ENCODE peak calls at places on chromosomes 4 and X, in ten cellular contexts. R is upper lobe of right lung, F is heart left ventricle, V is Calu3, G is mammary epithelial cell, I is endothelial cell of umbilical vein, O is tibial artery, Y is H9, N is nephron progenitor cell, E is left lung. U is an unnamed sample.

GRCh38 chr4:143700420-143701352 is at the start of gene FREM3:
- DNase-seq in R (peak), F (no peak), V (peak), G (peak), I (no peak), O (no peak), Y (peak), N (peak), E (no peak), U (peak)

GRCh38 chr4:74133786-74134499 is 24.0 kb upstream of the MTHFD2L start:
- DNase-seq in R (peak), F (peak), V (peak), G (peak), I (peak), O (peak), Y (peak), N (peak), E (peak), U (peak)

GRCh38 chrX:119880552-119881437 is 9.2 kb downstream of the NDUFA1 start:
- DNase-seq in R (no peak), F (no peak), V (peak), G (peak), I (peak), O (no peak), Y (peak), N (peak), E (no peak), U (peak)

GRCh38 chr4:74873545-74874295 is 59.2 kb upstream of the PARM1 start:
- DNase-seq in R (no peak), F (no peak), V (no peak), G (no peak), I (no peak), O (no peak), Y (no peak), N (no peak), E (no peak), U (no peak)

GRCh38 chr4:83830138-83830537 is 294.2 kb downstream of the GPAT3 start:
- DNase-seq in R (no peak), F (peak), V (no peak), G (no peak), I (peak), O (no peak), Y (no peak), N (no peak), E (no peak), U (no peak)

GRCh38 chrX:104565791-104566687 is at the start of gene IL1RAPL2:
- DNase-seq in R (peak), F (no peak), V (peak), G (peak), I (no peak), O (no peak), Y (peak), N (peak), E (no peak), U (peak)

GRCh38 chrX:111164728-111165127 is 68.7 kb downstream of the PAK3 start:
- DNase-seq in R (no peak), F (no peak), V (no peak), G (no peak), I (no peak), O (no peak), Y (no peak), N (no peak), E (no peak), U (no peak)

GRCh38 chr4:3430524-3430923 is 11.2 kb upstream of the HGFAC start:
- DNase-seq in R (no peak), F (no peak), V (no peak), G (no peak), I (no peak), O (no peak), Y (no peak), N (no peak), E (no peak), U (no peak)

GRCh38 chrX:614136-614535 is 16.5 kb upstream of the SHOX start:
- DNase-seq in R (no peak), F (no peak), V (no peak), G (no peak), I (no peak), O (no peak), Y (no peak), N (no peak), E (no peak), U (no peak)

GRCh38 chrX:153829799-153830631 is at the start of gene PDZD4:
- DNase-seq in R (no peak), F (no peak), V (no peak), G (no peak), I (no peak), O (no peak), Y (no peak), N (peak), E (no peak), U (peak)

GRCh38 chrX:41293269-41293668 is 40.7 kb upstream of the DDX3X start:
- DNase-seq in R (no peak), F (no peak), V (no peak), G (no peak), I (no peak), O (no peak), Y (peak), N (no peak), E (no peak), U (no peak)
- TF ChIP-seq CTCF in R (peak), F (no peak), V (no peak), G (peak), I (peak), O (no peak), Y (peak), N (no peak), E (no peak), U (no peak)

GRCh38 chr4:155742310-155743015 is 16.4 kb upstream of the GUCY1B1 start:
- DNase-seq in R (no peak), F (no peak), V (no peak), G (no peak), I (no peak), O (no peak), Y (no peak), N (no peak), E (no peak), U (no peak)
- TF ChIP-seq CTCF in R (no peak), F (no peak), V (no peak), G (no peak), I (no peak), O (no peak), Y (peak), N (no peak), E (no peak), U (peak)

DNA sequence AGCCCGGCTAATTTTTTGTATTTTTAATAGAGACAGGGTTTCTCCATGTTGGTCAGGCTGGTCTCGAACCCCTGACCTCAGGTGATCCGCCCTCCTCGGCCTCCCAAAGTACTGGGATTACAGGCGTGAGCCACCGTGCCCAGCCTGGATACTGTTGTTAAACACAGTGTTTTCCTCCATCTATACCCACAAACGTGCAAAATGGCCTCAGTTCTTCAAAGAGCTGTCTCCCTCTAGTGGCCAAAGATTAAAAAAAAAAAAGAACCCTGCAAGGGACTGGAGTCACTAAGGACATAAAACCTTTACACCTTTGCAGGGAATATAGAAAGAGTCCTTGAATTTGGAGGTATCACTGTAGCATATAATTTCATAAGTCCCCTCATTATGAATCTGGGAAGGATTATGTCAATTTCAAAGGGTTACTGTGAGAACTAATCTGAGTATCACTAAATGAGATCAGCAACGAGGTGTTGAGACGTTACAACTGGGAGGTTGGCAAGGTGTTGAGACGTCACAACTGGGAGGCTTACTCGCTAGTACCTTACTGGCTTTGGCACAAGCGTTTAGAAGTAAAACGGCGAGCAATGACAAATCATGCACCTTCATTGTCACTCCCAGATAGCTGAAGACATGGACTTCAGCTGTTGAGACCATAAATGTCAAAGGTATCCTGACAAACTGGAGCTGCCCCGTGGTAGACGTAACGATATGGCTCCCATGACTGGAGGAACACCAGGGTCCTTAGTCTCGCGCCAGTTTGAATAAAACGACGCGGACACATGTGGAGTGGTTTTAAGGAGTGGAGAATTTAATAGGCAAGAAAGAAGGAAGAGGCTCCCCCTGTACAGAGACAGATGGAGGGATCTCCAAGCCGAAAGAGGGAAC is 33.4 kb upstream of the ENPP6 start:
- DNase-seq in R (no peak), F (no peak), V (peak), G (peak), I (peak), O (no peak), Y (no peak), N (no peak), E (no peak), U (no peak)
- TF ChIP-seq CTCF in R (peak), F (peak), V (peak), G (peak), I (peak), O (peak), Y (peak), N (peak), E (no peak), U (peak)

GRCh38 chr4:112967109-112967508 is 82.3 kb upstream of the ANK2 start:
- DNase-seq in R (no peak), F (no peak), V (no peak), G (no peak), I (no peak), O (no peak), Y (no peak), N (no peak), E (no peak), U (no peak)
- TF ChIP-seq CTCF in R (no peak), F (no peak), V (no peak), G (no peak), I (no peak), O (no peak), Y (no peak), N (no peak), E (no peak), U (no peak)

GRCh38 chr4:34289962-34290361 is 1954.4 kb downstream of the ARAP2 start:
- DNase-seq in R (no peak), F (no peak), V (no peak), G (no peak), I (no peak), O (no peak), Y (no peak), N (no peak), E (no peak), U (no peak)

GRCh38 chr4:34289489-34289888 is 1954.8 kb downstream of the ARAP2 start:
- DNase-seq in R (no peak), F (no peak), V (no peak), G (no peak), I (no peak), O (no peak), Y (no peak), N (no peak), E (no peak), U (no peak)

DNA sequence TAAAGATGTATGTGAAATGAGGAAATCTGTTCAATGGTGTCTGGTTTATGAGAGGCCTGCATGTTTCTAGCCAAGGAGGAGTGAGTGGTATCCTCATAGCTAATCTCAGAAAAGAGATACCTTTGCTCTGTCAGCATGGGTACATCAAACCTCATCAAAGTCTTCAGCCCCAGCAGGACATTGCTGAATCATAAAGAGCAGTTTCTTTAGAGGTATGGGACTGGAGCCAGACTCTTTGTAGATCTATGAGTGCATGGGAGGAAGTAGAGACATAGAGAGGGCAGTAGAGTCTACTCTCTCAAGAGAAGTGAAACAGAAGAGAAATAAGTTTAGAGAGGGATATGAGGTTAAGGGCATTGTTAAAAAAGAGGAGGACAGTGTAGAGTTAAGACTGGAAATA is 1950.9 kb downstream of the ARAP2 start:
- DNase-seq in R (no peak), F (no peak), V (no peak), G (no peak), I (no peak), O (no peak), Y (no peak), N (no peak), E (no peak), U (no peak)
- TF ChIP-seq CTCF in R (no peak), F (no peak), V (no peak), G (no peak), I (no peak), O (no peak), Y (no peak), N (no peak), E (no peak), U (no peak)

GRCh38 chr4:165095291-165095690 is 17.4 kb downstream of the TMEM192 start:
- DNase-seq in R (no peak), F (no peak), V (no peak), G (no peak), I (no peak), O (no peak), Y (no peak), N (no peak), E (no peak), U (no peak)

GRCh38 chr4:165101641-165102040 is 11.0 kb downstream of the TMEM192 start:
- DNase-seq in R (no peak), F (no peak), V (no peak), G (no peak), I (no peak), O (no peak), Y (no peak), N (no peak), E (no peak), U (no peak)

GRCh38 chr4:165094873-165095272 is 17.8 kb downstream of the TMEM192 start:
- DNase-seq in R (no peak), F (no peak), V (no peak), G (no peak), I (no peak), O (no peak), Y (no peak), N (no peak), E (no peak), U (no peak)

GRCh38 chr4:165096776-165097175 is 15.9 kb downstream of the TMEM192 start:
- DNase-seq in R (no peak), F (no peak), V (no peak), G (no peak), I (peak), O (no peak), Y (no peak), N (no peak), E (no peak), U (no peak)
- TF ChIP-seq CTCF in R (peak), F (peak), V (no peak), G (peak), I (peak), O (peak), Y (peak), N (peak), E (no peak), U (peak)

GRCh38 chr4:169311643-169312365 is 41.0 kb upstream of the SH3RF1 start:
- DNase-seq in R (no peak), F (no peak), V (peak), G (peak), I (peak), O (no peak), Y (peak), N (peak), E (no peak), U (peak)
- TF ChIP-seq CTCF in R (peak), F (peak), V (no peak), G (peak), I (peak), O (peak), Y (peak), N (peak), E (peak), U (peak)

GRCh38 chrX:107324493-107325310 is 118.3 kb downstream of the DNAAF6 start:
- DNase-seq in R (peak), F (no peak), V (peak), G (peak), I (peak), O (peak), Y (peak), N (peak), E (peak), U (peak)
- TF ChIP-seq CTCF in R (no peak), F (no peak), V (peak), G (peak), I (no peak), O (no peak), Y (peak), N (no peak), E (no peak), U (no peak)

GRCh38 chr4:184485279-184485678 is 10.9 kb upstream of the IRF2 start:
- DNase-seq in R (no peak), F (no peak), V (no peak), G (no peak), I (no peak), O (no peak), Y (no peak), N (no peak), E (no peak), U (no peak)
- TF ChIP-seq CTCF in R (no peak), F (no peak), V (no peak), G (no peak), I (no peak), O (no peak), Y (no peak), N (no peak), E (no peak), U (no peak)

U was measured in glutamatergic neuron.